ENCODE peak calls at places on chromosomes 2 and 18, in five cellular contexts. I is stomach, B is prostate gland, F is HL-60, T is breast epithelium. W is an unnamed sample.
A peak's percentile ranks its signal among the peaks of the same experiment; 100 is the strongest.

GRCh38 chr18:3458378-3458777 is 8.4 kb downstream of the TGIF1 start:
- DNase-seq in F (no peak), B (no peak), T (no peak), I (no peak), W (no peak)

GRCh38 chr2:68119504-68119903 is 38.2 kb upstream of the PNO1 start:
- DNase-seq in F (no peak), B (no peak), I (no peak), T (no peak), W (no peak)

GRCh38 chr18:43627833-43628370 is 350.6 kb upstream of the SYT4 start:
- DNase-seq in T (no peak), B (no peak), F (no peak), I (no peak), W (no peak)

GRCh38 chr2:138722316-138722715 is 57.9 kb downstream of the NXPH2 start:
- DNase-seq in F (no peak), T (peak; percentile 69), B (no peak), I (no peak), W (no peak)

GRCh38 chr2:158753561-158754302 is 41.4 kb upstream of the DAPL1 start:
- DNase-seq in I (peak; percentile 33), F (peak; percentile 49), B (peak; percentile 37), T (no peak), W (peak; percentile 50)

GRCh38 chr2:8572712-8573233 is 109.1 kb upstream of the ID2 start:
- DNase-seq in F (no peak), T (no peak), I (peak; percentile 16), B (no peak), W (no peak)

GRCh38 chr2:10228611-10229365 is 73.9 kb upstream of the HPCAL1 start:
- DNase-seq in B (peak; percentile 17), F (no peak), I (peak; percentile 85), T (peak; percentile 40), W (no peak)

GRCh38 chr2:101473911-101474751 is 781 bp downstream of the RFX8 start:
- DNase-seq in F (peak; percentile 53), I (peak; percentile 27), T (no peak), B (no peak), W (no peak)

GRCh38 chr2:45937990-45938389 is 286.5 kb downstream of the PRKCE start:
- DNase-seq in T (no peak), B (no peak), I (no peak), F (no peak), W (no peak)

GRCh38 chr2:1863861-1864260 is 119.5 kb upstream of the PXDN start:
- DNase-seq in B (no peak), T (no peak), I (no peak), F (no peak), W (no peak)

GRCh38 chr2:200447139-200447855 is 62.6 kb downstream of the KCTD18 start:
- DNase-seq in B (no peak), T (no peak), I (no peak), F (no peak), W (no peak)

GRCh38 chr18:48412339-48412929 is 3.3 kb upstream of the ZBTB7C start:
- DNase-seq in I (no peak), T (no peak), F (peak; percentile 42), B (no peak), W (no peak)

GRCh38 chr2:134119117-134119671 is 134.7 kb upstream of the MGAT5 start:
- DNase-seq in T (no peak), F (no peak), B (no peak), I (no peak), W (peak; percentile 2)

GRCh38 chr2:45173513-45173912 is 164.3 kb upstream of the SIX2 start:
- DNase-seq in F (no peak), I (no peak), T (no peak), B (no peak), W (no peak)

GRCh38 chr2:18387479-18388206 is 172.8 kb downstream of the RDH14 start:
- DNase-seq in B (peak; percentile 61), I (peak; percentile 84), F (peak; percentile 52), T (peak; percentile 71), W (peak; percentile 14)

GRCh38 chr18:25990473-25990872 is 99.9 kb downstream of the SS18 start:
- DNase-seq in T (no peak), F (no peak), B (no peak), I (no peak), W (no peak)

GRCh38 chr2:18445412-18446320 is 114.8 kb downstream of the RDH14 start:
- DNase-seq in F (no peak), B (no peak), I (no peak), T (no peak), W (no peak)

GRCh38 chr2:161123531-161124030 is 36.6 kb upstream of the TANK start:
- DNase-seq in T (no peak), B (peak; percentile 71), I (no peak), F (no peak), W (no peak)

GRCh38 chr2:31475692-31476091 is 61.1 kb upstream of the XDH start:
- DNase-seq in F (no peak), I (no peak), B (no peak), T (no peak), W (no peak)

GRCh38 chr2:84832772-84833461 is 48.0 kb downstream of the TRABD2A start:
- DNase-seq in T (no peak), I (no peak), F (peak; percentile 77), B (no peak), W (no peak)

GRCh38 chr2:84839851-84840250 is 41.0 kb downstream of the TRABD2A start:
- DNase-seq in T (no peak), F (no peak), B (no peak), I (no peak), W (no peak)

GRCh38 chr2:84833481-84834150 is 47.3 kb downstream of the TRABD2A start:
- DNase-seq in I (no peak), B (no peak), T (no peak), F (no peak), W (no peak)

GRCh38 chr2:84838434-84839145 is 42.3 kb downstream of the TRABD2A start:
- DNase-seq in B (no peak), I (no peak), T (no peak), F (no peak), W (no peak)

DNA sequence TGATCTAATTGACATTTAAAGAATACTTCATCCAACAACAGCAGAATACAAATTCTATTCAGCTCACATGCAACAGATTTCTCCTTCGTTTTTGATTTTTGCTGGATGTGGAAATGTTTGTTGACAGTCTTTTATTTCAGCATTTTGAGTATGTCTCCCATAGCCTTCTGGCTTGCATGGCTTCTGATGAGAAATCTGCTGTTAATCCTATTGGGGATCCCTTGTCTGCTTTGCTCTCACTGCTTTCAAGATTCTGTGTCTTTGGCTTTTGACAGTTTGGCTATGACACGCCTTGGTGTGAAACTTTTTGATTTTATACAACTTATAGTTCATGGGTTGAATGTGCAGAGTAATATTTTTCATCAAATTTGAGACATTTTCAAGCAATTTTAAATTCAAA is 44.7 kb downstream of the TRABD2A start:
- DNase-seq in F (no peak), B (no peak), T (no peak), I (no peak), W (no peak)
- TF ChIP-seq POLR2AphosphoS5 in F (no peak), B (no peak), T (no peak), I (no peak), W (no peak)

DNA sequence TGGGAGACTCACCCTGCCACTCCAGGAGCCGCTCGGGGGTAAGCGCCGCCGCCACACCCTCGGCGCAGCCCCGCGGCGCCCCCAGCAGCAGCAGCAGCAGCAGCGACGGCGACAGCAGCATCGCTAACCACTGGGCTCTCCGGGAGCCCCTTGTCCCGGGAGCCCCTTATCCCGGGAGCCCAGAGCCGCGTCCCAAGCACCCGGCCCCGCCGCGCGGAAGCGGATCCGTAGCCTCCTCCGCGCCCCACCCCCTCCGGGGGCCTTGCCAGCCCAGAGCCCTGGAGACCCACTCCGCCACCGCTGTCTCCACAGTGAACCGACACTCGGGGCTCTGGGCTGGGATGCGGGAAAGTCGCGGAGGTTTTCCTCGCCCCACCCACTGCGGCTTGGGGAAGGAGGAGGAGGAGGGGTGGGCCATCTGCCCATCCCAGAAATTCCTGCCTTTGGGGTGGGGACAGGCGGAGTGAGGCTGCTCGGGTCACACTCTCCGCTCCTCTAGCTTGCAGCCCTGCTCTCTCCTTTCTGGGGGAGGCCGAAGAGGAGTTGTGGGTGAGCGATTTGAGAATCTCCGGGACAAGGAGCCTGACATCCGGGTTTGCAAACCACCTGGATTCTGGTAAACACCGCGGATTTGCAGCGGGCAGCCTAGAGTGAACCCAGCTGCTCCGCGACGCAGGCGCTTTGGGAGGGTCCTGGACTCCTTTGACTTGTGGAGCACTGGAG is at the start of gene PLA2R1:
- DNase-seq in I (peak; percentile 34), B (peak; percentile 28), F (no peak), T (peak; percentile 59), W (no peak)
- TF ChIP-seq POLR2AphosphoS5 in I (no peak), B (peak; percentile 19), F (no peak), T (peak; percentile 44), W (no peak)

DNA sequence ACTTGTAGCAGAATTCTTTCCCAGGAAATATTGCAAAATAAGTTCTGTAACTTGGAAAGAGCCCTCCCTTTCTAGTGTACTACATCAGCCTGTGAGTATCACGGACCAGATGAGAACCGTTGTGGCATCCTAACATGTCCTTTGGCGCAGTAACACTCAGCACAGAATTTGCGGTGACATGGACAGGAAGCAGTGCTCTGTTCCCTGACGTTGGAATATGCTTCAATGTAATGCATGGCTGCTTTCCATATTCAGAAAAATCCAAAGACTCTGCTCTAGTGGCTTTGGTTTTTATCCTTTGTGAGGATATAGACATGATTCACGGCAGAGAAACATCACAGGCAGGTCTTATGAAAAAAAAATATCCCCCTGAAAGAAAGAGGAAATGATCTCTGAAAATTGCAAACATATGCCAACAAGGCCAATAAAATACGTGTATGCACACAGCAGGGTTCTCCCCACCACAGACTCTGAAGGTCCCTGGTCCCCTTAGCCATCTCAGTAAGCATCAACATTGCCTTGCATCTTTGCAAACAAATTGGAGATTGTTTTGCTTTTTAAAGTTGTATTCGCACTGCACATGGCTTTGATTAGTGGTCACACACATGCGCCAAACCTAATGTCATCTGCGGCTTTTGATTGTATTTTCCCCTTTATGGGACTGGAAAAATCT is 122.8 kb downstream of the COPS8 start:
- DNase-seq in T (no peak), F (no peak), I (no peak), B (no peak), W (no peak)
- TF ChIP-seq POLR2AphosphoS5 in T (no peak), F (no peak), I (peak; percentile 19), B (no peak), W (no peak)

GRCh38 chr2:48531141-48531648 is 1.2 kb downstream of the STON1 start:
- DNase-seq in B (peak; percentile 93), T (no peak), I (no peak), F (no peak), W (peak; percentile 61)
- TF ChIP-seq POLR2AphosphoS5 in B (peak; percentile 84), T (no peak), I (no peak), F (no peak), W (no peak)

GRCh38 chr2:70118798-70119454 is 31.6 kb downstream of the PCBP1 start:
- DNase-seq in I (no peak), B (no peak), T (no peak), F (peak; percentile 58), W (no peak)
- TF ChIP-seq POLR2AphosphoS5 in I (no peak), B (no peak), T (no peak), F (no peak), W (no peak)

GRCh38 chr18:11148655-11149440 is 521 bp downstream of the PIEZO2 start:
- DNase-seq in B (no peak), T (no peak), F (no peak), I (no peak), W (no peak)
- TF ChIP-seq POLR2AphosphoS5 in B (no peak), T (no peak), F (no peak), I (no peak), W (no peak)

DNA sequence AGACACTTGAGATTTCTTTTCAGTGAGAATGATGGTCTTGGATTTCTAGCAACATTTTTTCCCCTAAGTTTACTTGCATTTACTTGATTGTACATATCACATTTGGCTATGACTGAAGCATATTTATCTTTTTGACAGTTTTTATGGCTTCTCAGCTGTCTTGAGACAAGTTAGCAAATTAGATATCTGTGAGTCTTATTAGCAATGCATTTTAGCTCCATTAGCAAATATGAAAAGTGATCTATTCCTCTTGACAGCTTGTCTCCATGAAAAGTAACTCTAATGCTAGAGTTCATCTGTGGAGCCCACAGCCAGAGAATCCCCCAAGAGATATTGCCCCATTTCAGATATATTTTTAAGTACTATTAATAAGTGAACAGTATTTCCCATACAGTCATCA is 72.1 kb upstream of the FAM237A start:
- DNase-seq in B (no peak), T (no peak), F (no peak), I (no peak), W (no peak)
- TF ChIP-seq POLR2AphosphoS5 in B (no peak), T (no peak), F (no peak), I (no peak), W (no peak)